ENCODE peak calls at places on chromosome X, in seven cellular contexts. Q is tibial nerve, W is heart left ventricle, R is transverse colon, I is right lobe of liver, P is gastrocnemius medialis, Z is IMR-90. B is an unnamed sample.

GRCh38 chrX:100911731-100912130 is 17.0 kb downstream of the XKRX start:
- DNase-seq in Q (no peak), W (no peak), R (no peak), I (no peak), P (no peak), Z (no peak), B (no peak)

GRCh38 chrX:74160816-74161215 is 143.2 kb upstream of the ZCCHC13 start:
- DNase-seq in Q (no peak), W (no peak), R (no peak), I (no peak), P (peak; percentile 48), Z (no peak), B (no peak)

GRCh38 chrX:46628406-46629371 is 55.1 kb downstream of the CHST7 start:
- DNase-seq in Q (peak; percentile 63), W (peak; percentile 19), R (peak; percentile 16), I (no peak), P (peak; percentile 49), Z (peak; percentile 62), B (peak; percentile 23)

GRCh38 chrX:123361371-123361770 is 177.3 kb downstream of the GRIA3 start:
- DNase-seq in Q (no peak), W (no peak), R (no peak), I (no peak), P (no peak), Z (no peak), B (peak; percentile 2)

GRCh38 chrX:151985955-151986354 is 11.5 kb upstream of the GABRE start:
- DNase-seq in Q (no peak), W (no peak), R (peak; percentile 37), I (no peak), P (no peak), Z (peak; percentile 5), B (no peak)

GRCh38 chrX:150569155-150569477 is 695 bp downstream of the MTM1 start:
- DNase-seq in Q (no peak), W (peak; percentile 21), R (peak; percentile 47), I (no peak), P (no peak), Z (peak; percentile 43), B (peak; percentile 20)

GRCh38 chrX:13123857-13124345 is 79.5 kb upstream of the FAM9C start:
- DNase-seq in Q (no peak), W (no peak), R (no peak), I (no peak), P (no peak), Z (peak; percentile 85), B (no peak)

GRCh38 chrX:11367609-11368430 is 74.6 kb downstream of the AMELX start:
- DNase-seq in Q (no peak), W (peak; percentile 7), R (no peak), I (no peak), P (no peak), Z (peak; percentile 10), B (no peak)

GRCh38 chrX:88883205-88883604 is 136.2 kb downstream of the CPXCR1 start:
- DNase-seq in Q (no peak), W (no peak), R (no peak), I (no peak), P (no peak), Z (no peak), B (no peak)

GRCh38 chrX:142095816-142096215 is 109.3 kb downstream of the MAGEC2 start:
- DNase-seq in Q (no peak), W (no peak), R (no peak), I (no peak), P (no peak), Z (no peak), B (no peak)

GRCh38 chrX:114841051-114841450 is 176.4 kb downstream of the IL13RA2 start:
- DNase-seq in Q (no peak), W (no peak), R (no peak), I (no peak), P (no peak), Z (peak; percentile 0), B (no peak)

GRCh38 chrX:57156397-57157049 is 19.3 kb upstream of the SPIN2A start:
- DNase-seq in Q (no peak), W (no peak), R (peak; percentile 53), I (no peak), P (no peak), Z (peak; percentile 40), B (peak; percentile 9)

GRCh38 chrX:22121161-22121560 is 89.0 kb downstream of the PHEX start:
- DNase-seq in Q (no peak), W (no peak), R (no peak), I (no peak), P (no peak), Z (no peak), B (peak; percentile 21)

DNA sequence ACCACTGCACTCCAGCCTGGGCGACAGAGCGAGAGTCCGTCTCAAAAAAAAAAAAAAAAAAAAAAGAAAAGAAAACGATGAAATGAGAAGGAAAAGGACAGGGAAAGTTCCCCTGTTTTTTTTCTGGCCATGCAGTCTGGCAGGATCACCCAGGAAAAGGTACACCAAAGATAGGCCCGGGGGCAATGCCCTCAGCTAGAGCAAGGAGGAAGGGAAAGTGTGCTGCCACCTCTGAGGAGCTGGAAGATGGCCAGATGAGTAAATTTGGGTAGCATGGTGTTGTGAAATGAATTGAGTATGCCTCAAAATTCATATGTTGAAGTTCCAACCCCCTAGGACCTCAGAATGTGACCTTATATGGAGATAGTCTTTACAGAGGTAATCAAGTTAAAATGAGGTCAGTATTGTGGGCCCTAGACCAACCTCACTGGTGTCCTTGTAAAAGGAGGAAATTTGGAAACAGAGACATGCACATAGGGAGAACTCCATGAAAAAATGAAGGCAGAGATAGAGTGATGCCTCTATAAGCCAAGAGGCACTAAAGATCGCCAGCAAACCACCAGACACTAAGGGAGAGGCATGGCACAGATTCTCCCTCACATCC is 28.9 kb downstream of the MAOB start:
- DNase-seq in Q (no peak), W (no peak), R (no peak), I (no peak), P (no peak), Z (no peak), B (no peak)
- TF ChIP-seq POLR2A in Q (no peak), W (no peak), R (no peak), I (no peak), P (no peak), Z (no peak), B (no peak)

GRCh38 chrX:17736856-17737706 is at the start of gene SCML1:
- DNase-seq in Q (peak; percentile 94), W (peak; percentile 96), R (peak; percentile 97), I (peak; percentile 98), P (peak; percentile 96), Z (peak; percentile 95), B (peak; percentile 96)

GRCh38 chrX:17737707-17738001 is 361 bp downstream of the SCML1 start:
- DNase-seq in Q (no peak), W (no peak), R (no peak), I (no peak), P (no peak), Z (no peak), B (peak; percentile 1)

GRCh38 chrX:17735396-17735795 is 1.9 kb upstream of the SCML1 start:
- DNase-seq in Q (no peak), W (no peak), R (peak; percentile 14), I (no peak), P (no peak), Z (no peak), B (no peak)

GRCh38 chrX:17736478-17736855 is 826 bp upstream of the SCML1 start:
- DNase-seq in Q (no peak), W (no peak), R (no peak), I (no peak), P (no peak), Z (no peak), B (no peak)

DNA sequence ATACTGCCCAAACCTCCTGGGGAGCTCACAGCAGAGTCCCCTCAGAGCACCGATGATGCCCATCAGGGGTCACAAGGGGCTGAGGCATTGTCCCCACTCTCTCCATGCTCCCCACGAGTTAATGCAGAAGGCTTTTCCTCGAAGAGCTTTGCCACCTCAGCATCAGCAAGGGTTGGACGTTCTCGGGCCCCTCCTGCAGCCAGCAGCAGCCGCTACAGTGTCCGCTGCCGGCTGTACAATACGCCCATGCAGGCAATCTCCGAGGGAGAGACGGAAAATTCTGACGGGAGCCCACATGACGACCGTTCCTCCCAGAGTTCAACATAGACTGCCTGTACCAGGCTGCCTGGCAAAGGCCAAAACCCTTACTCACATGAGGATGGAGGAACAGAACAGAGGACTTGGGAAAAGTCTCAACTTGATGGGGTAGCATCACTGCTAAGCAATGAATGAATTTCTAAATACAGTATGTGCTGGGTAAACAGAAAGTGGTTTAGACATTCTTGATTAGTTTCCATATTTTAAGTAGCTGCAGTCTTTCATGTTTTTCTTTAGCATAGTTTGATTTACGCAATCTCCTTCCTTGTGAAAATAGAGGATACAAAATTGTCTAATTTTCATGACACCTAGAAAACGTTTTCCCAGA is 5.0 kb upstream of the SCML1 start:
- DNase-seq in Q (no peak), W (no peak), R (no peak), I (no peak), P (no peak), Z (peak; percentile 55), B (no peak)
- H3K27ac ChIP-seq in Q (no peak overlapping the region), W (no peak overlapping the region), R (no peak overlapping the region), I (no peak overlapping the region), P (no peak overlapping the region), Z (peak overlapping the region; percentile 21), B (no peak overlapping the region)

DNA sequence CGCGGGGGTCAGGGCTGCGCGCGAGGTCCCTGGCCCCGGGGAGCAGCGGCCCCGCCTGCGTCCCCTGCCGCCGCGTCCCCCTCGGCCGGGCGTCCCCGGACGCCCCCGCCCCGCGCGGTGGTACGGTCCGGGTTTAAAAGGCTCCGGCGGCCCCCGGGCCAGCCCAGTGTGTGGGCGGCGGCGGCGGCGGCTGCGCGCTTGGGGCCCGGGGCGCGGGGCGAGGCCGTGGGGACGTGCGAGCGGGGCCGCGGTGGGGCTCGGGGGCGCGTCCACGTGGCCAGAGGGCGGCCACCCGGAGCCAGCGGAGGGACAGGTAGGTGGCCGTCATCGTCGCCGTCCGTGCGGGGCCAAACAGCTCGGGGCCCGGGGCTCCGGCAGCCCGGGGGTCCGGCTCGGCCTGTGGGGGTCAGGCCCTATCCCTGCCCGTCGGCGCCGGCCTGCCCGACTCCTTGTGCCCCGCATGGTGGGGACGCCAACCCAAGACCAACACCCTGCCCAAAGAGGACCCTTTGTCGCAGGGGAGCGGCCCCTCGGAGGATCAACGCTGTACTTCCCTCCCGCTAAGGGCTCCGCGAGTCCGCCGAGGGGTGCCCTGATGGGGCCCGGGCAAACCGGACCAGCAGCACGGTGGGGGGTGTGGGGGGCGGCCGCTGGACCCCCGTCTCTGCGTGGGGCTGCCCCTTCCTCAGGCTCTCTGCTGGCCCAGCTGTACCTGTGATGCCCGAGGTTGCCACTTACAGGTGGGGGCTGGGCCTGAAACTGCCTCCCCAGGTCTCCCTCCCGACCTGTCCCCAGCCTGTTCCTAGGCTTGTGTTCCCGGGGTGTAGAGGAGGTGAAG is at the start of gene PLXNA3:
- DNase-seq in Q (no peak), W (peak; percentile 36), R (peak; percentile 53), I (no peak), P (no peak), Z (no peak), B (peak; percentile 34)
- TF ChIP-seq POLR2A in Q (peak; percentile 86), W (no peak), R (no peak), I (peak; percentile 69), P (peak; percentile 57), Z (peak; percentile 71), B (peak; percentile 13)

GRCh38 chrX:48533165-48533564 is 6.3 kb upstream of the TBC1D25 start:
- DNase-seq in Q (no peak), W (no peak), R (no peak), I (no peak), P (no peak), Z (no peak), B (no peak)

GRCh38 chrX:48532201-48532600 is 7.3 kb upstream of the TBC1D25 start:
- DNase-seq in Q (no peak), W (no peak), R (no peak), I (no peak), P (no peak), Z (no peak), B (no peak)

GRCh38 chrX:48530736-48531135 is 8.8 kb upstream of the TBC1D25 start:
- DNase-seq in Q (no peak), W (no peak), R (no peak), I (no peak), P (no peak), Z (no peak), B (no peak)

GRCh38 chrX:48531359-48531954 is 8.1 kb upstream of the TBC1D25 start:
- DNase-seq in Q (no peak), W (no peak), R (no peak), I (no peak), P (peak; percentile 4), Z (peak; percentile 69), B (no peak)
- H3K27ac ChIP-seq in Q (no peak overlapping the region), W (peak overlapping the region; percentile 64), R (peak overlapping the region; percentile 58), I (no peak overlapping the region), P (no peak overlapping the region), Z (no peak overlapping the region), B (no peak overlapping the region)

B was measured in thyroid gland.